ENCODE peak calls at places on chromosomes 11 and 22, in eight cellular contexts. Q is NCI-H774; D is hippocampal formation; C is uterus; B is anterior cingulate cortex; N is breast epithelium; S is T-helper 9 cell; G is stimulated activated CD4-positive, alpha-beta T cell treated with anti-CD3 and anti-CD28 coated beads, TNF-alpha, amount 100 ng/mL, for 24 hours. M is an unnamed sample.

GRCh38 chr11:12249590-12250260 is 127.6 kb upstream of the PARVA start:
- DNase-seq in B (no peak), C (no peak), D (no peak), G (no peak), N (peak; percentile 79), Q (peak; percentile 94), S (no peak), M (no peak)

GRCh38 chr11:15671216-15671615 is 556.5 kb downstream of the INSC start:
- DNase-seq in Q (no peak), N (no peak), S (no peak), G (no peak), C (no peak), B (no peak), D (no peak), M (no peak)

GRCh38 chr11:94956963-94957362 is 16.4 kb downstream of the CWC15 start:
- DNase-seq in Q (no peak), S (no peak), C (no peak), G (no peak), N (no peak), D (no peak), B (no peak), M (no peak)

GRCh38 chr11:38345286-38345685 is 1747.2 kb upstream of the RAG2 start:
- DNase-seq in Q (no peak), S (no peak), G (no peak), C (no peak), B (no peak), D (no peak), N (no peak), M (no peak)

GRCh38 chr22:50505776-50506610 is 1.5 kb downstream of the LMF2 start:
- DNase-seq in S (no peak), B (no peak), G (no peak), D (no peak), C (no peak), N (no peak), Q (no peak), M (no peak)

GRCh38 chr11:13321431-13321830 is 43.8 kb downstream of the BMAL1 start:
- DNase-seq in G (no peak), B (no peak), N (no peak), C (no peak), Q (no peak), D (no peak), S (no peak), M (no peak)

GRCh38 chr22:23984430-23984829 is 4.5 kb downstream of the GSTT2 start:
- DNase-seq in S (no peak), G (no peak), N (no peak), C (no peak), B (no peak), D (no peak), Q (no peak), M (no peak)

GRCh38 chr11:19919050-19919561 is 206.5 kb downstream of the NAV2 start:
- DNase-seq in Q (no peak), N (peak; percentile 76), G (no peak), D (no peak), B (peak; percentile 17), S (no peak), C (peak; percentile 26), M (no peak)

GRCh38 chr11:119727523-119728081 is 1.4 kb downstream of the NECTIN1 start:
- DNase-seq in B (peak; percentile 29), D (no peak), N (no peak), Q (peak; percentile 29), S (no peak), G (no peak), C (peak; percentile 34), M (peak; percentile 30)

GRCh38 chr11:16977136-16978020 is 36.8 kb downstream of the PLEKHA7 start:
- DNase-seq in D (no peak), N (no peak), S (no peak), C (no peak), Q (no peak), G (no peak), B (no peak), M (no peak)

GRCh38 chr11:45560935-45561330 is 104.5 kb downstream of the CHST1 start:
- DNase-seq in D (no peak), S (no peak), G (no peak), Q (no peak), N (no peak), C (no peak), B (no peak), M (no peak)

GRCh38 chr11:111561801-111562325 is 21.3 kb downstream of the LAYN start:
- DNase-seq in Q (no peak), B (no peak), G (no peak), D (no peak), N (no peak), S (no peak), C (no peak), M (no peak)

GRCh38 chr11:27100534-27100933 is 59.9 kb downstream of the BBOX1 start:
- DNase-seq in C (no peak), S (no peak), N (no peak), D (no peak), B (no peak), Q (peak; percentile 46), G (no peak), M (no peak)

GRCh38 chr11:117423046-117423575 is 95.5 kb downstream of the CEP164 start:
- DNase-seq in Q (no peak), N (no peak), B (no peak), S (no peak), D (no peak), G (no peak), C (no peak), M (no peak)

GRCh38 chr22:44734801-44735517 is 17.4 kb upstream of the ARHGAP8 start:
- DNase-seq in B (no peak), D (no peak), Q (no peak), S (no peak), G (no peak), C (no peak), N (no peak), M (no peak)

GRCh38 chr11:102493524-102493923 is 37.0 kb downstream of the MMP7 start:
- DNase-seq in B (no peak), D (no peak), S (no peak), G (no peak), N (no peak), Q (no peak), C (no peak), M (no peak)

GRCh38 chr22:30361916-30362631 is 5.3 kb downstream of the CCDC157 start:
- DNase-seq in D (no peak), C (no peak), N (no peak), G (no peak), B (no peak), Q (no peak), S (no peak), M (no peak)

GRCh38 chr11:124670732-124671131 is 2.8 kb downstream of the SIAE start:
- DNase-seq in B (no peak), G (peak; percentile 12), D (no peak), S (no peak), C (no peak), Q (no peak), N (no peak), M (no peak)

GRCh38 chr11:44947114-44947513 is 3.6 kb downstream of the TP53I11 start:
- DNase-seq in N (no peak), D (no peak), Q (no peak), S (no peak), B (no peak), C (no peak), G (no peak), M (no peak)

GRCh38 chr11:7421136-7421535 is 64.2 kb upstream of the OLFML1 start:
- DNase-seq in G (no peak), D (no peak), Q (no peak), B (no peak), C (no peak), S (no peak), N (no peak), M (no peak)

GRCh38 chr11:125364085-125364822 is 131.8 kb downstream of the FEZ1 start:
- DNase-seq in C (no peak), G (no peak), B (no peak), N (no peak), Q (no peak), D (no peak), S (no peak), M (no peak)

GRCh38 chr11:118045191-118045590 is 31.7 kb upstream of the TMPRSS4 start:
- DNase-seq in C (no peak), D (no peak), S (no peak), G (no peak), B (no peak), N (no peak), Q (no peak), M (no peak)

M was measured in progenitor cell of endocrine pancreas.